ENCODE peak calls at places on chromosomes 6 and 20, in five cellular contexts. E is H1, B is IMR-90, L is mesendoderm, F is neuronal stem cell. X is an unnamed sample. For H3K79me1, the result is how much of the 10 kb centered on the place peaks cover.

GRCh38 chr20:19552144-19552895 is 205.7 kb upstream of the RIN2 start:
- DNase-seq in E (peak), B (peak), L (peak), F (peak), X (peak)

GRCh38 chr6:55528624-55529023 is 50.4 kb downstream of the HMGCLL1 start:
- DNase-seq in E (no peak), B (peak), L (peak), F (peak), X (no peak)

GRCh38 chr6:17385660-17386059 is 7.7 kb upstream of the CAP2 start:
- DNase-seq in E (no peak), B (peak), L (no peak), F (no peak), X (no peak)

GRCh38 chr6:121443953-121444590 is 8.6 kb downstream of the GJA1 start:
- DNase-seq in E (no peak), B (no peak), L (no peak), F (no peak), X (no peak)

GRCh38 chr6:35491558-35492541 is 5.0 kb downstream of the TEAD3 start:
- DNase-seq in E (no peak), B (no peak), L (no peak), F (no peak), X (peak)

GRCh38 chr6:38671885-38672467 is 31.0 kb downstream of the GLO1 start:
- DNase-seq in E (no peak), B (peak), L (peak), F (peak), X (peak)

GRCh38 chr6:39005774-39006173 is 42.8 kb upstream of the GLP1R start:
- DNase-seq in E (no peak), B (no peak), L (no peak), F (no peak), X (no peak)

GRCh38 chr6:134730013-134730412 is 219.9 kb downstream of the ALDH8A1 start:
- DNase-seq in E (peak), B (no peak), L (peak), F (no peak), X (peak)

GRCh38 chr20:50728981-50729874 is 2.2 kb upstream of the PARD6B start:
- DNase-seq in E (peak), B (no peak), L (no peak), F (no peak), X (peak)

GRCh38 chr6:56247654-56248122 is 308 bp upstream of the COL21A1 start:
- DNase-seq in E (no peak), B (no peak), L (no peak), F (no peak), X (no peak)

GRCh38 chr6:104559435-104560202 is 300.1 kb downstream of the HACE1 start:
- DNase-seq in E (no peak), B (no peak), L (no peak), F (no peak), X (no peak)

GRCh38 chr6:116682334-116682712 is 1.3 kb downstream of the KPNA5 start:
- DNase-seq in E (no peak), B (peak), L (peak), F (no peak), X (no peak)

GRCh38 chr6:119040229-119040628 is 38.2 kb downstream of the FAM184A start:
- DNase-seq in E (no peak), B (no peak), L (no peak), F (no peak), X (no peak)

GRCh38 chr6:31076611-31077010 is 35.8 kb downstream of the C6orf15 start:
- DNase-seq in E (no peak), B (no peak), L (no peak), F (no peak), X (no peak)

GRCh38 chr20:62822788-62823651 is 6.2 kb downstream of the COL9A3 start:
- DNase-seq in E (peak), B (peak), L (peak), F (no peak), X (peak)

GRCh38 chr6:79413562-79414002 is 123.6 kb downstream of the LCA5 start:
- DNase-seq in E (no peak), B (peak), L (peak), F (no peak), X (no peak)

GRCh38 chr20:59866338-59866737 is 67.1 kb downstream of the SYCP2 start:
- DNase-seq in E (no peak), B (no peak), L (no peak), F (no peak), X (no peak)

GRCh38 chr6:108742041-108742440 is 106.2 kb upstream of the ARMC2 start:
- DNase-seq in E (no peak), B (no peak), L (no peak), F (no peak), X (no peak)

GRCh38 chr6:169782966-169783760 is 31.7 kb downstream of the ERMARD start:
- DNase-seq in E (peak), B (no peak), L (no peak), F (no peak), X (peak)

GRCh38 chr20:51350941-51351631 is 191.4 kb downstream of the NFATC2 start:
- DNase-seq in E (no peak), B (peak), L (no peak), F (no peak), X (no peak)

GRCh38 chr6:31908791-31909190 is 6.9 kb upstream of the ZBTB12 start:
- DNase-seq in E (no peak), B (peak), L (no peak), F (no peak), X (no peak)

GRCh38 chr6:166626177-166627038 is 643 bp downstream of the RPS6KA2 start:
- DNase-seq in E (no peak), B (peak), L (peak), F (peak), X (no peak)

GRCh38 chr6:14053776-14054175 is 63.8 kb upstream of the CD83 start:
- DNase-seq in E (no peak), B (peak), L (no peak), F (no peak), X (no peak)

GRCh38 chr6:53744321-53744720 is 50.5 kb upstream of the LRRC1 start:
- DNase-seq in E (no peak), B (no peak), L (no peak), F (no peak), X (no peak)

GRCh38 chr6:125748534-125749111 is 809 bp upstream of the HEY2 start:
- DNase-seq in E (no peak), B (peak), L (peak), F (peak), X (no peak)

GRCh38 chr20:60729119-60729900 is 522.8 kb upstream of the CDH4 start:
- DNase-seq in E (no peak), B (no peak), L (peak), F (no peak), X (peak)

DNA sequence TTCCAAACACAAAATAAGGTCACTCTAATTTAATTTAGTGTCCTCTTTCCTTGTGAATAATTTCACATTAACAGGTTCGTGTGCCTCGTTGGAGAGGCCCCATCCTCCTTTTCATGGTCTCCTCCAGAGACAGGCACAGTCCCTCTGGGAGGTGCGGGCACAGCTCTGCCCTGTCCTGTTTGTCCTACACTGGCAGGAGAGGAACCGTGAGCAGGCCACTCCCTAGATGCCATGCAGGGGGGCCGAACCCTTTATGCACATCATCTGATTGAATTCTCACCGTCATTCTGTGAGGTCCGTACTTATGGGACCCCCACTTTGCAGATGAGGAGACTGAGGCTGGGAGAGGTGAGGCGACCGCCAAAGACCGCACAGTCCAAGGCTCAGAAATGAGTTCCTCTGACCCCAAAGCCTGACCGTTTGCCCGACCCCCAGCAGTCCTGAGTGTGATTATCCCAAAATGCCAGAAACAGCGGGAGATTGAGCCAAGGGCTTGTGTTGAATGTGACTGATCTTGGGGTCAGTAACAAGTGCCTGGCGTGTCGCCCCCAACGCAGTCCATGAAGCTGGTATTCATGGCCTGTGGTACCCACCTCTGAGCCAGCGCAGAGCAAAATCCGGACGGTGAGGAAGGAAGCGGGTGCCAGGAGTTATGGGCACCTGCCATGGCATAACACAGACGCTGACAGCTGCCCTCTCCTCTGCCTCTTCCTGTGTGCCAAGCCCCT is 43.5 kb downstream of the PMEPA1 start:
- DNase-seq in E (no peak), B (no peak), L (no peak), F (no peak), X (no peak)
- H3K79me1 ChIP-seq in E (under half), B (under half), L (under half), F (under half), X (under half)

GRCh38 chr6:42368156-42368555 is 83.6 kb downstream of the TRERF1 start:
- DNase-seq in E (no peak), B (no peak), L (no peak), F (no peak), X (no peak)
- H3K79me1 ChIP-seq in E (under half), B (half or more), L (under half), F (under half), X (under half)

GRCh38 chr20:34389206-34389953 is 26.3 kb downstream of the ITCH start:
- DNase-seq in E (no peak), B (no peak), L (no peak), F (no peak), X (no peak)

GRCh38 chr20:34385464-34385863 is 22.4 kb downstream of the ITCH start:
- DNase-seq in E (no peak), B (no peak), L (no peak), F (no peak), X (no peak)

GRCh38 chr20:34388678-34389077 is 25.6 kb downstream of the ITCH start:
- DNase-seq in E (no peak), B (no peak), L (no peak), F (no peak), X (no peak)

GRCh38 chr20:34390769-34391447 is 27.8 kb downstream of the ITCH start:
- DNase-seq in E (no peak), B (peak), L (peak), F (no peak), X (no peak)

DNA sequence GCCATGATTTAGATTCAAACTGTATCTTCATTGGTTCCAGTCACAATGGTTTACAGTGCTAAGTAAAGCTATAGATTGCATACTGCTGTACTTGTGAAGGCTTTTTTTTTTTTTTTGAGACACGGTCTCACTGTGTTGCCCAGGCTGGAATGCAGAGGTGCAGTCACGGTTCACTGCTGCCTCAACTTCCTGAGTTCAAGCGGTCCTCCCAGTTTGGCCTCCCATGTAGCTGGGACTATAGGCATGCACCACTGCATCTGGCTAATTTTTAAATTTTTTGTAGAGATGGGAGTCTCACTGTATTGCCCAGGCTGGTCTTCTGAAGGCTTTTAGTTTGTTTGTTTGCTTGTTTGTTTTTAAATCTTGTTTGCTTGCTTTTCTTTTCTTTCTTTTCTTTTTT is 24.9 kb downstream of the ITCH start:
- DNase-seq in E (no peak), B (no peak), L (no peak), F (no peak), X (no peak)
- H3K79me1 ChIP-seq in E (under half), B (half or more), L (under half), F (under half), X (under half)

GRCh38 chr6:42338573-42339218 is 113.0 kb downstream of the TRERF1 start:
- DNase-seq in E (no peak), B (peak), L (no peak), F (no peak), X (no peak)

GRCh38 chr6:42341221-42341620 is 110.5 kb downstream of the TRERF1 start:
- DNase-seq in E (no peak), B (no peak), L (no peak), F (no peak), X (no peak)

GRCh38 chr6:42340516-42340915 is 111.2 kb downstream of the TRERF1 start:
- DNase-seq in E (no peak), B (no peak), L (no peak), F (no peak), X (no peak)

GRCh38 chr6:42337985-42338572 is 113.6 kb downstream of the TRERF1 start:
- DNase-seq in E (no peak), B (no peak), L (no peak), F (no peak), X (no peak)

GRCh38 chr6:42339991-42340401 is 111.7 kb downstream of the TRERF1 start:
- DNase-seq in E (no peak), B (peak), L (no peak), F (no peak), X (no peak)
- H3K79me1 ChIP-seq in E (under half), B (half or more), L (under half), F (under half), X (under half)

X was measured in H9.